ENCODE peak calls at places on chromosomes 5 and 9, in seven cellular contexts. One of them, this sample, is unnamed.

GRCh38 chr5:69491838-69492390 is 676 bp upstream of the OCLN start:
- DNase-seq in GM13977: no peak
- DNase-seq in AG04450: no peak
- DNase-seq in GM12865: no peak
- DNase-seq in lower lobe of right lung: no peak
- DNase-seq in activated B cell treated with CpG ODN at 0.5 μM for 24 hours: no peak
- DNase-seq in fibroblast of lung: no peak
- DNase-seq in this sample: no peak

GRCh38 chr5:43422143-43422542 is 10.0 kb upstream of the CCL28 start:
- DNase-seq in GM13977: no peak
- DNase-seq in AG04450: no peak
- DNase-seq in GM12865: peak; percentile 10
- DNase-seq in lower lobe of right lung: no peak
- DNase-seq in activated B cell treated with CpG ODN at 0.5 μM for 24 hours: no peak
- DNase-seq in fibroblast of lung: no peak
- DNase-seq in this sample: no peak

GRCh38 chr5:149853019-149853648 is 91.5 kb downstream of the PDE6A start:
- DNase-seq in GM13977: peak; percentile 77
- DNase-seq in AG04450: peak; percentile 46
- DNase-seq in GM12865: peak; percentile 81
- DNase-seq in lower lobe of right lung: peak; percentile 74
- DNase-seq in activated B cell treated with CpG ODN at 0.5 μM for 24 hours: peak; percentile 29
- DNase-seq in fibroblast of lung: peak; percentile 82
- DNase-seq in this sample: peak; percentile 57

GRCh38 chr5:98933446-98934072 is 4.8 kb upstream of the CHD1 start:
- DNase-seq in GM13977: peak; percentile 39
- DNase-seq in AG04450: no peak
- DNase-seq in GM12865: peak; percentile 68
- DNase-seq in lower lobe of right lung: no peak
- DNase-seq in activated B cell treated with CpG ODN at 0.5 μM for 24 hours: no peak
- DNase-seq in fibroblast of lung: no peak
- DNase-seq in this sample: peak; percentile 56

GRCh38 chr5:61675015-61675692 is 343.1 kb downstream of the ZSWIM6 start:
- DNase-seq in GM13977: no peak
- DNase-seq in AG04450: no peak
- DNase-seq in GM12865: no peak
- DNase-seq in lower lobe of right lung: no peak
- DNase-seq in activated B cell treated with CpG ODN at 0.5 μM for 24 hours: no peak
- DNase-seq in fibroblast of lung: no peak
- DNase-seq in this sample: no peak

GRCh38 chr9:109816490-109816889 is 36.5 kb downstream of the PALM2AKAP2 start:
- DNase-seq in GM13977: no peak
- DNase-seq in AG04450: peak; percentile 94
- DNase-seq in GM12865: no peak
- DNase-seq in lower lobe of right lung: no peak
- DNase-seq in activated B cell treated with CpG ODN at 0.5 μM for 24 hours: no peak
- DNase-seq in fibroblast of lung: peak; percentile 98
- DNase-seq in this sample: no peak

GRCh38 chr9:129558551-129559505 is 62.1 kb downstream of the C9orf50 start:
- DNase-seq in GM13977: no peak
- DNase-seq in AG04450: no peak
- DNase-seq in GM12865: no peak
- DNase-seq in lower lobe of right lung: no peak
- DNase-seq in activated B cell treated with CpG ODN at 0.5 μM for 24 hours: no peak
- DNase-seq in fibroblast of lung: no peak
- DNase-seq in this sample: no peak

GRCh38 chr9:72800326-72800994 is 152.4 kb downstream of the ALDH1A1 start:
- DNase-seq in GM13977: no peak
- DNase-seq in AG04450: no peak
- DNase-seq in GM12865: no peak
- DNase-seq in lower lobe of right lung: no peak
- DNase-seq in activated B cell treated with CpG ODN at 0.5 μM for 24 hours: no peak
- DNase-seq in fibroblast of lung: no peak
- DNase-seq in this sample: no peak

GRCh38 chr5:15821506-15821905 is 321.5 kb downstream of the FBXL7 start:
- DNase-seq in GM13977: no peak
- DNase-seq in AG04450: no peak
- DNase-seq in GM12865: no peak
- DNase-seq in lower lobe of right lung: no peak
- DNase-seq in activated B cell treated with CpG ODN at 0.5 μM for 24 hours: no peak
- DNase-seq in fibroblast of lung: peak; percentile 23
- DNase-seq in this sample: no peak

GRCh38 chr9:94802795-94803194 is 76.3 kb downstream of the AOPEP start:
- DNase-seq in GM13977: peak; percentile 68
- DNase-seq in AG04450: no peak
- DNase-seq in GM12865: peak; percentile 76
- DNase-seq in lower lobe of right lung: no peak
- DNase-seq in activated B cell treated with CpG ODN at 0.5 μM for 24 hours: no peak
- DNase-seq in fibroblast of lung: peak; percentile 44
- DNase-seq in this sample: no peak

GRCh38 chr5:172451771-172452197 is 2.5 kb downstream of the SH3PXD2B start:
- DNase-seq in GM13977: no peak
- DNase-seq in AG04450: no peak
- DNase-seq in GM12865: no peak
- DNase-seq in lower lobe of right lung: no peak
- DNase-seq in activated B cell treated with CpG ODN at 0.5 μM for 24 hours: no peak
- DNase-seq in fibroblast of lung: peak; percentile 86
- DNase-seq in this sample: no peak

GRCh38 chr9:36037580-36038169 is 962 bp downstream of the RECK start:
- DNase-seq in GM13977: no peak
- DNase-seq in AG04450: no peak
- DNase-seq in GM12865: no peak
- DNase-seq in lower lobe of right lung: no peak
- DNase-seq in activated B cell treated with CpG ODN at 0.5 μM for 24 hours: no peak
- DNase-seq in fibroblast of lung: peak; percentile 32
- DNase-seq in this sample: no peak

GRCh38 chr5:160467555-160468418 is 46.1 kb downstream of the PTTG1 start:
- DNase-seq in GM13977: peak; percentile 77
- DNase-seq in AG04450: peak; percentile 74
- DNase-seq in GM12865: peak; percentile 97
- DNase-seq in lower lobe of right lung: peak; percentile 83
- DNase-seq in activated B cell treated with CpG ODN at 0.5 μM for 24 hours: peak; percentile 82
- DNase-seq in fibroblast of lung: peak; percentile 72
- DNase-seq in this sample: peak; percentile 65

GRCh38 chr9:107600060-107600573 is 110.5 kb upstream of the KLF4 start:
- DNase-seq in GM13977: no peak
- DNase-seq in AG04450: no peak
- DNase-seq in GM12865: no peak
- DNase-seq in lower lobe of right lung: no peak
- DNase-seq in activated B cell treated with CpG ODN at 0.5 μM for 24 hours: no peak
- DNase-seq in fibroblast of lung: no peak
- DNase-seq in this sample: no peak

GRCh38 chr5:168364151-168364661 is 72.8 kb downstream of the WWC1 start:
- DNase-seq in GM13977: no peak
- DNase-seq in AG04450: no peak
- DNase-seq in GM12865: no peak
- DNase-seq in lower lobe of right lung: no peak
- DNase-seq in activated B cell treated with CpG ODN at 0.5 μM for 24 hours: no peak
- DNase-seq in fibroblast of lung: peak; percentile 35
- DNase-seq in this sample: no peak

GRCh38 chr9:37060821-37061220 is 26.8 kb upstream of the PAX5 start:
- DNase-seq in GM13977: no peak
- DNase-seq in AG04450: no peak
- DNase-seq in GM12865: peak; percentile 47
- DNase-seq in lower lobe of right lung: no peak
- DNase-seq in activated B cell treated with CpG ODN at 0.5 μM for 24 hours: no peak
- DNase-seq in fibroblast of lung: no peak
- DNase-seq in this sample: no peak

GRCh38 chr5:72324186-72324825 is 4.1 kb downstream of the PTCD2 start:
- DNase-seq in GM13977: no peak
- DNase-seq in AG04450: no peak
- DNase-seq in GM12865: no peak
- DNase-seq in lower lobe of right lung: no peak
- DNase-seq in activated B cell treated with CpG ODN at 0.5 μM for 24 hours: no peak
- DNase-seq in fibroblast of lung: no peak
- DNase-seq in this sample: no peak

GRCh38 chr5:72325566-72326297 is 5.6 kb downstream of the PTCD2 start:
- DNase-seq in GM13977: no peak
- DNase-seq in AG04450: peak; percentile 36
- DNase-seq in GM12865: no peak
- DNase-seq in lower lobe of right lung: no peak
- DNase-seq in activated B cell treated with CpG ODN at 0.5 μM for 24 hours: no peak
- DNase-seq in fibroblast of lung: peak; percentile 64
- DNase-seq in this sample: no peak

GRCh38 chr5:72314571-72315172 is 5.4 kb downstream of the MRPS27 start:
- DNase-seq in GM13977: no peak
- DNase-seq in AG04450: peak; percentile 47
- DNase-seq in GM12865: no peak
- DNase-seq in lower lobe of right lung: no peak
- DNase-seq in activated B cell treated with CpG ODN at 0.5 μM for 24 hours: no peak
- DNase-seq in fibroblast of lung: peak; percentile 81
- DNase-seq in this sample: no peak

DNA sequence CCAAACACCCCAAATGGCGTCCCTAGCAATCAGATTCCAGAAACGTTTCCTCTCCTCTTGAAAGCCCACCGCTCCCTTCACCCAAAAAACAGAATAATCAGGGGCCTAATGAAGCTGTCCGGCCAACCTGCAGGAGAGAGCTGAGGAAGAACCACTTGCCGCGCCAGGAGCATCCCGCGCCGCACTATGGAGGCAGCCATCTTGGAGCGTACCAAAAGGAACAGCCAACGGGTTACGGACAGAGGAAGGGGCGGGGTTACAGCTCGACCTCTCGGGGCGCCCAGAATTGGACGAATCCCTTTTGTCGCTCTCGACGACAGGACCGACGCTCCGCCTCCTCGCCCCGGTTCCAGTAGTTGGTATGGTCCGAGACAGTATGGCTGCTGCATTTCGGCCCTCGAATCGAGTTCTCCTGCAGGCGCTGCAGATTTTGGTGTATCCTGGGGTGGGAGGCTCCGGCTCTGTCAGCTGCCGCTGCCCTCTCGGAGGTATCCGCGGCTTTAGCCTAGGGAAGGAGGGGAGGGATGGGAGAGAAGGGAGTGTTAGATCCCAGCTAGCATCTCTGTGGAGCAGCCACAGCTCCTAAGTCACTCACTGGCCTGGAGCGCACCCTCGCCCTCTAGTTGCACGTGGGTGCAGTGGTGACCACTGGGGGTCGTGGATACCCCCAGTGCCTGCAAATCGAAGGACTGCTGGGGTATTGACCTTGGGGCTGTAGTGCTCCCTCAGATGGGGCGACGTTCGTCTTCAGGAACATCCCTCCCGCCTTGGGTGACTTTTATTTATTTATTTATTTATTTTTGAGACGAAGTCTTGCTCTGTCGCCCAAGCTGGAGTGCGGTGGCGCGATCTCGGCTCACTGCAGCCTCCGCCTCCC is at the start of the genes MRPS27 and PTCD2:
- DNase-seq in GM13977: peak; percentile 97
- DNase-seq in AG04450: peak; percentile 98
- DNase-seq in GM12865: peak; percentile 100
- DNase-seq in lower lobe of right lung: peak; percentile 97
- DNase-seq in activated B cell treated with CpG ODN at 0.5 μM for 24 hours: peak; percentile 79
- DNase-seq in fibroblast of lung: peak; percentile 99
- DNase-seq in this sample: peak; percentile 97
- TF ChIP-seq CTCF in GM13977: peak; percentile 42
- TF ChIP-seq CTCF in AG04450: peak; percentile 28
- TF ChIP-seq CTCF in GM12865: peak; percentile 25
- TF ChIP-seq CTCF in lower lobe of right lung: no peak
- TF ChIP-seq CTCF in activated B cell treated with CpG ODN at 0.5 μM for 24 hours: no peak
- TF ChIP-seq CTCF in fibroblast of lung: peak; percentile 37
- TF ChIP-seq CTCF in this sample: no peak

DNA sequence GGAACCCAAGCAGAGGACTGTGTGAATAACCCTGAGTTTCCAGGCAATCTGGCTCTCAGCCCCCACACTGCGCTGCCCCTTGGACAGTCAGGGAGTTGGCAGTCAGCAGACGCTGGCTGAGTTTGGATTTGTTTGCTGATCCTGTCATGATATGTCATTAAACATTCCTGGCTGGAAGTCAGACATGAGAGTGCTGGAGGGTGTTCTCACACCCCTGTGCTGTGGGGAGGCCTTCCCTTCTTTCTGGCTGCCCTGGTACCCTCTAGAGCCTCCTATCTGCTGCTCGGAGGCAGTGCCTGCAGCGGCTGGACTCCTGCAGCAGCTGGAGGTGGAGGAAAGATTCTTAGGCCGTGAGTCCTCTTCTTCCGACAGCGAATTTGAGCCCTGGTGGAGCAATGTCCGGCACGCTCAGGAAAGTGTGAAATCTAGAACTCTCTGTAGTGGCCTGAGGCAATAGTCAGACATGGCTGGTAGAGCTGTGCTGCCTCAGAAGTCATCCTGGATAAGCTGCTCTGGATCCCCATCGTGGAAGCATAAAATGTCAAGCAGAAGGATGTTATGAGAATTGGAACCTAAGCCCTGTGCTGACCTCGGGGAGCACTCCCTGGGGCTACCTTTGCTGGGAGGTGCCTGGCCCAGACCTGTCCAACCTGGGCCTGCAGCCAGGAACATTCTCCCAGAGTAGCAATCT is 72.0 kb downstream of the PDE8B start:
- DNase-seq in GM13977: no peak
- DNase-seq in AG04450: peak; percentile 69
- DNase-seq in GM12865: no peak
- DNase-seq in lower lobe of right lung: no peak
- DNase-seq in activated B cell treated with CpG ODN at 0.5 μM for 24 hours: no peak
- DNase-seq in fibroblast of lung: peak; percentile 79
- DNase-seq in this sample: no peak
- TF ChIP-seq CTCF in GM13977: no peak
- TF ChIP-seq CTCF in AG04450: peak; percentile 75
- TF ChIP-seq CTCF in GM12865: no peak
- TF ChIP-seq CTCF in lower lobe of right lung: no peak
- TF ChIP-seq CTCF in activated B cell treated with CpG ODN at 0.5 μM for 24 hours: no peak
- TF ChIP-seq CTCF in fibroblast of lung: peak; percentile 53
- TF ChIP-seq CTCF in this sample: no peak

GRCh38 chr9:127520941-127521918 is 69.9 kb downstream of the LRSAM1 start:
- DNase-seq in GM13977: no peak
- DNase-seq in AG04450: no peak
- DNase-seq in GM12865: no peak
- DNase-seq in lower lobe of right lung: no peak
- DNase-seq in activated B cell treated with CpG ODN at 0.5 μM for 24 hours: no peak
- DNase-seq in fibroblast of lung: peak; percentile 83
- DNase-seq in this sample: no peak

GRCh38 chr9:127522727-127523126 is 71.4 kb downstream of the LRSAM1 start:
- DNase-seq in GM13977: no peak
- DNase-seq in AG04450: no peak
- DNase-seq in GM12865: no peak
- DNase-seq in lower lobe of right lung: no peak
- DNase-seq in activated B cell treated with CpG ODN at 0.5 μM for 24 hours: no peak
- DNase-seq in fibroblast of lung: no peak
- DNase-seq in this sample: no peak

GRCh38 chr9:127521919-127522304 is 70.6 kb downstream of the LRSAM1 start:
- DNase-seq in GM13977: no peak
- DNase-seq in AG04450: no peak
- DNase-seq in GM12865: no peak
- DNase-seq in lower lobe of right lung: peak; percentile 70
- DNase-seq in activated B cell treated with CpG ODN at 0.5 μM for 24 hours: no peak
- DNase-seq in fibroblast of lung: no peak
- DNase-seq in this sample: no peak

GRCh38 chr9:127524373-127524772 is 73.1 kb downstream of the LRSAM1 start:
- DNase-seq in GM13977: no peak
- DNase-seq in AG04450: no peak
- DNase-seq in GM12865: no peak
- DNase-seq in lower lobe of right lung: no peak
- DNase-seq in activated B cell treated with CpG ODN at 0.5 μM for 24 hours: no peak
- DNase-seq in fibroblast of lung: no peak
- DNase-seq in this sample: no peak

GRCh38 chr9:127523312-127523851 is 72.1 kb downstream of the LRSAM1 start:
- DNase-seq in GM13977: no peak
- DNase-seq in AG04450: no peak
- DNase-seq in GM12865: peak; percentile 31
- DNase-seq in lower lobe of right lung: no peak
- DNase-seq in activated B cell treated with CpG ODN at 0.5 μM for 24 hours: no peak
- DNase-seq in fibroblast of lung: peak; percentile 61
- DNase-seq in this sample: no peak
- TF ChIP-seq CTCF in GM13977: no peak
- TF ChIP-seq CTCF in AG04450: peak; percentile 62
- TF ChIP-seq CTCF in GM12865: peak; percentile 38
- TF ChIP-seq CTCF in lower lobe of right lung: peak; percentile 45
- TF ChIP-seq CTCF in activated B cell treated with CpG ODN at 0.5 μM for 24 hours: no peak
- TF ChIP-seq CTCF in fibroblast of lung: peak; percentile 58
- TF ChIP-seq CTCF in this sample: peak; percentile 75

GRCh38 chr9:134381671-134382505 is 55.6 kb downstream of the RXRA start:
- DNase-seq in GM13977: no peak
- DNase-seq in AG04450: no peak
- DNase-seq in GM12865: peak; percentile 62
- DNase-seq in lower lobe of right lung: peak; percentile 71
- DNase-seq in activated B cell treated with CpG ODN at 0.5 μM for 24 hours: no peak
- DNase-seq in fibroblast of lung: no peak
- DNase-seq in this sample: no peak
- TF ChIP-seq CTCF in GM13977: peak; percentile 47
- TF ChIP-seq CTCF in AG04450: peak; percentile 22
- TF ChIP-seq CTCF in GM12865: peak; percentile 52
- TF ChIP-seq CTCF in lower lobe of right lung: peak; percentile 13
- TF ChIP-seq CTCF in activated B cell treated with CpG ODN at 0.5 μM for 24 hours: no peak
- TF ChIP-seq CTCF in fibroblast of lung: no peak
- TF ChIP-seq CTCF in this sample: peak; percentile 89

This sample was measured in CD14-positive monocyte.